ENCODE peak calls at places on chromosomes 5 and 9, in nine cellular contexts. B, L, E, O, W, Q, R, N and P are unnamed samples.

GRCh38 chr5:168740055-168740820 is 161.1 kb upstream of the PANK3 start:
- DNase-seq in B (no peak), L (no peak), E (no peak), O (no peak), W (no peak), Q (no peak), R (no peak), N (no peak), P (peak)

GRCh38 chr5:178287791-178288105 is 55.1 kb upstream of the PHYKPL start:
- DNase-seq in B (no peak), L (no peak), E (no peak), O (no peak), W (no peak), Q (no peak), R (no peak), N (peak), P (peak)

GRCh38 chr5:143188083-143188482 is 215.4 kb downstream of the NR3C1 start:
- DNase-seq in B (no peak), L (no peak), E (no peak), O (no peak), W (no peak), Q (no peak), R (no peak), N (no peak), P (no peak)

GRCh38 chr5:9956725-9957124 is 293.0 kb downstream of the ATPSCKMT start:
- DNase-seq in B (no peak), L (no peak), E (no peak), O (no peak), W (no peak), Q (no peak), R (no peak), N (no peak), P (no peak)

GRCh38 chr5:15009420-15009819 is 137.8 kb upstream of the ANKH start:
- DNase-seq in B (no peak), L (peak), E (no peak), O (no peak), W (no peak), Q (no peak), R (no peak), N (peak), P (no peak)

GRCh38 chr9:124122321-124122720 is 110.8 kb downstream of the LHX2 start:
- DNase-seq in B (no peak), L (peak), E (no peak), O (no peak), W (no peak), Q (no peak), R (no peak), N (no peak), P (no peak)

GRCh38 chr5:143437666-143438273 is 34.3 kb upstream of the NR3C1 start:
- DNase-seq in B (no peak), L (no peak), E (no peak), O (no peak), W (no peak), Q (no peak), R (no peak), N (no peak), P (no peak)

GRCh38 chr5:143693691-143694252 is 118.2 kb upstream of the HMHB1 start:
- DNase-seq in B (no peak), L (no peak), E (no peak), O (peak), W (no peak), Q (no peak), R (no peak), N (no peak), P (peak)

GRCh38 chr5:128038641-128039040 is 44.9 kb upstream of the SLC12A2 start:
- DNase-seq in B (no peak), L (peak), E (no peak), O (peak), W (no peak), Q (no peak), R (no peak), N (peak), P (peak)